ENCODE peak calls at places on chromosomes 13 and 19, in six cellular contexts. L is RWPE1; N is stimulated activated CD4-positive, alpha-beta T cell treated with anti-CD3 and anti-CD28 coated beads, Interleukin-4, amount 100 ng/mL, for 1 hour; Q is stimulated activated CD8-positive, alpha-beta memory T cell treated with anti-CD3 and anti-CD28 coated beads, Interleukin-2, amount 100 ng/mL, for 1 hour; B is occipital lobe; I is mammary epithelial cell. X is an unnamed sample.

GRCh38 chr19:46478356-46478986 is 7.1 kb upstream of the PNMA8A start:
- DNase-seq in N (no peak), Q (no peak), B (peak), I (peak), L (no peak), X (no peak)

GRCh38 chr13:108463365-108463764 is 166.0 kb upstream of the MYO16 start:
- DNase-seq in N (no peak), B (no peak), I (peak), L (peak), Q (no peak), X (no peak)

GRCh38 chr13:96091164-96091931 is 1.4 kb downstream of the HS6ST3 start:
- DNase-seq in N (no peak), I (no peak), Q (no peak), B (peak), L (no peak), X (peak)

GRCh38 chr19:42246143-42246868 is 3.9 kb upstream of the GSK3A start:
- DNase-seq in B (peak), L (peak), I (peak), N (no peak), Q (no peak), X (peak)

GRCh38 chr13:46926856-46927625 is 30.2 kb upstream of the HTR2A start:
- DNase-seq in N (no peak), B (no peak), I (no peak), L (no peak), Q (no peak), X (no peak)

GRCh38 chr19:48497728-48498575 is 13.7 kb downstream of the LMTK3 start:
- DNase-seq in L (no peak), N (no peak), I (no peak), Q (no peak), B (no peak), X (no peak)

GRCh38 chr13:97076898-97077297 is 82.6 kb upstream of the OXGR1 start:
- DNase-seq in B (no peak), I (no peak), L (no peak), Q (no peak), N (no peak), X (no peak)

GRCh38 chr13:85347251-85347650 is 452.0 kb downstream of the SLITRK6 start:
- DNase-seq in B (no peak), I (peak), Q (no peak), L (no peak), N (no peak), X (no peak)

GRCh38 chr19:35512831-35513230 is 618 bp downstream of the DMKN start:
- DNase-seq in B (no peak), Q (no peak), N (no peak), I (no peak), L (no peak), X (no peak)

X was measured in mesothelial cell of epicardium.